ENCODE peak calls at places on chromosomes 3 and 15, in eight cellular contexts. K, G, X, D, F, A, Z and U are unnamed samples. For H3K27me3, the result is how much of the 10 kb centered on the place peaks cover.

GRCh38 chr3:43968465-43968864 is 273.2 kb upstream of the TOPAZ1 start:
- DNase-seq in X (no peak), Z (no peak), D (no peak), K (no peak), F (peak), A (no peak), G (no peak), U (no peak)

GRCh38 chr3:121228971-121229370 is 316.8 kb downstream of the POLQ start:
- DNase-seq in G (no peak), D (no peak), K (no peak), F (no peak), A (no peak), Z (no peak), X (no peak), U (no peak)

GRCh38 chr15:69703495-69704187 is 251.0 kb downstream of the RPLP1 start:
- DNase-seq in Z (no peak), K (no peak), G (no peak), F (no peak), D (no peak), A (peak), X (no peak), U (no peak)

GRCh38 chr15:101602801-101603200 is 49.4 kb downstream of the TM2D3 start:
- DNase-seq in F (no peak), Z (no peak), K (no peak), G (no peak), X (no peak), A (no peak), D (no peak), U (no peak)

GRCh38 chr3:38382506-38383080 is 36.0 kb downstream of the XYLB start:
- DNase-seq in A (no peak), F (no peak), X (no peak), D (no peak), Z (no peak), K (no peak), G (no peak), U (no peak)

GRCh38 chr15:39172380-39173281 is 408.2 kb upstream of the THBS1 start:
- DNase-seq in K (peak), D (no peak), A (peak), X (peak), Z (no peak), F (no peak), G (peak), U (peak)

GRCh38 chr3:183061431-183062172 is 37.7 kb downstream of the MCCC1 start:
- DNase-seq in G (no peak), A (no peak), X (no peak), Z (no peak), D (peak), F (no peak), K (no peak), U (no peak)

GRCh38 chr15:38652183-38652794 is 87.7 kb upstream of the RASGRP1 start:
- DNase-seq in F (no peak), A (no peak), Z (no peak), X (no peak), D (no peak), K (no peak), G (no peak), U (no peak)

GRCh38 chr15:34341922-34342736 is 807 bp downstream of the NOP10 start:
- DNase-seq in K (no peak), A (no peak), D (no peak), G (no peak), Z (no peak), F (no peak), X (no peak), U (peak)

GRCh38 chr15:51883436-51883835 is 54.0 kb downstream of the TMOD3 start:
- DNase-seq in G (no peak), A (peak), Z (no peak), K (no peak), X (no peak), D (peak), F (no peak), U (no peak)

GRCh38 chr3:38558864-38559263 is 62.7 kb downstream of the EXOG start:
- DNase-seq in K (no peak), G (no peak), A (no peak), X (no peak), F (no peak), D (no peak), Z (no peak), U (no peak)

GRCh38 chr3:71010731-71011455 is 572.6 kb downstream of the FOXP1 start:
- DNase-seq in G (no peak), D (no peak), A (no peak), F (no peak), X (no peak), K (no peak), Z (no peak), U (no peak)

GRCh38 chr3:128247841-128248240 is 94.6 kb downstream of the EEFSEC start:
- DNase-seq in D (no peak), A (no peak), G (no peak), X (no peak), K (no peak), Z (no peak), F (no peak), U (no peak)

GRCh38 chr3:142568393-142569017 is 10.0 kb downstream of the ATR start:
- DNase-seq in K (no peak), Z (no peak), D (no peak), A (no peak), F (no peak), G (no peak), X (no peak), U (no peak)

GRCh38 chr3:114428173-114428606 is 134.4 kb downstream of the TIGIT start:
- DNase-seq in F (no peak), G (no peak), D (no peak), X (no peak), K (no peak), Z (no peak), A (no peak), U (no peak)

GRCh38 chr3:184676927-184677326 is 34.9 kb downstream of the MAGEF1 start:
- DNase-seq in G (no peak), A (no peak), F (no peak), K (no peak), D (no peak), X (no peak), Z (no peak), U (no peak)

GRCh38 chr3:53763353-53763752 is 82.9 kb downstream of the CHDH start:
- DNase-seq in G (no peak), D (no peak), K (no peak), A (no peak), F (no peak), Z (no peak), X (no peak), U (no peak)

GRCh38 chr15:60651734-60652141 is 172.8 kb upstream of the ICE2 start:
- DNase-seq in A (no peak), K (no peak), Z (no peak), G (no peak), D (no peak), F (no peak), X (no peak), U (no peak)

GRCh38 chr3:116000315-116000714 is 377.0 kb downstream of the GAP43 start:
- DNase-seq in F (no peak), X (peak), D (peak), Z (no peak), G (no peak), A (peak), K (no peak), U (no peak)

GRCh38 chr15:96181873-96182301 is 148.6 kb upstream of the NR2F2 start:
- DNase-seq in A (peak), F (no peak), Z (no peak), X (no peak), K (peak), G (peak), D (peak), U (no peak)

GRCh38 chr3:13042932-13043275 is 30.3 kb downstream of the IQSEC1 start:
- DNase-seq in A (no peak), G (no peak), K (no peak), D (no peak), X (no peak), Z (peak), F (no peak), U (no peak)

GRCh38 chr3:127776347-127776746 is 46.0 kb downstream of the MGLL start:
- DNase-seq in F (no peak), Z (no peak), X (no peak), D (no peak), K (no peak), G (no peak), A (no peak), U (no peak)

GRCh38 chr3:128950223-128950938 is 43.5 kb downstream of the CFAP92 start:
- DNase-seq in K (no peak), X (peak), A (peak), D (peak), F (no peak), Z (no peak), G (no peak), U (peak)

GRCh38 chr3:48285675-48286074 is 44.8 kb downstream of the ZNF589 start:
- DNase-seq in F (no peak), Z (no peak), K (no peak), D (no peak), A (no peak), X (no peak), G (no peak), U (no peak)

GRCh38 chr15:38042707-38043445 is 108.4 kb downstream of the TMCO5A start:
- DNase-seq in G (no peak), K (peak), A (peak), D (no peak), F (no peak), X (no peak), Z (no peak), U (no peak)

GRCh38 chr3:69999191-70000027 is at the start of gene SAMMSON:
- DNase-seq in G (no peak), D (no peak), F (no peak), Z (no peak), X (no peak), K (peak), A (peak), U (no peak)

GRCh38 chr15:39851505-39852082 is 68.5 kb downstream of the GPR176 start:
- DNase-seq in A (peak), D (peak), Z (no peak), G (no peak), K (no peak), F (no peak), X (no peak), U (no peak)

GRCh38 chr3:172040976-172041963 is 1.9 kb downstream of the FNDC3B start:
- DNase-seq in G (no peak), A (peak), F (no peak), X (no peak), K (peak), D (peak), Z (no peak), U (no peak)

GRCh38 chr15:99118801-99119546 is 14.1 kb downstream of the SYNM start:
- DNase-seq in X (no peak), D (no peak), G (peak), A (no peak), K (peak), Z (peak), F (no peak), U (no peak)

GRCh38 chr3:153089620-153090019 is 72.4 kb upstream of the RAP2B start:
- DNase-seq in X (no peak), K (no peak), F (no peak), Z (no peak), G (no peak), A (no peak), D (no peak), U (no peak)

GRCh38 chr15:28975766-28976179 is 90.0 kb downstream of the APBA2 start:
- DNase-seq in G (no peak), F (peak), A (peak), Z (no peak), X (peak), K (no peak), D (peak), U (peak)

GRCh38 chr3:155746703-155747102 is 1.8 kb upstream of the PLCH1 start:
- DNase-seq in Z (no peak), K (no peak), F (no peak), X (peak), G (no peak), D (no peak), A (no peak), U (no peak)

GRCh38 chr3:155748611-155749365 is 3.9 kb upstream of the PLCH1 start:
- DNase-seq in X (peak), A (no peak), Z (no peak), F (no peak), D (no peak), K (no peak), G (no peak), U (peak)

GRCh38 chr3:155745795-155746550 is 1.1 kb upstream of the PLCH1 start:
- DNase-seq in K (no peak), G (no peak), F (no peak), A (peak), Z (peak), X (peak), D (no peak), U (no peak)

GRCh38 chr3:155747286-155747685 is 2.4 kb upstream of the PLCH1 start:
- DNase-seq in Z (no peak), D (no peak), F (no peak), G (no peak), X (peak), A (no peak), K (no peak), U (no peak)

GRCh38 chr3:155747867-155748266 is 3.0 kb upstream of the PLCH1 start:
- DNase-seq in X (no peak), F (no peak), A (no peak), K (no peak), Z (no peak), D (no peak), G (no peak), U (no peak)
- H3K4me3 ChIP-seq in X (no peak), F (no peak), A (no peak), K (no peak), Z (no peak), D (no peak), G (no peak), U (no peak)

DNA sequence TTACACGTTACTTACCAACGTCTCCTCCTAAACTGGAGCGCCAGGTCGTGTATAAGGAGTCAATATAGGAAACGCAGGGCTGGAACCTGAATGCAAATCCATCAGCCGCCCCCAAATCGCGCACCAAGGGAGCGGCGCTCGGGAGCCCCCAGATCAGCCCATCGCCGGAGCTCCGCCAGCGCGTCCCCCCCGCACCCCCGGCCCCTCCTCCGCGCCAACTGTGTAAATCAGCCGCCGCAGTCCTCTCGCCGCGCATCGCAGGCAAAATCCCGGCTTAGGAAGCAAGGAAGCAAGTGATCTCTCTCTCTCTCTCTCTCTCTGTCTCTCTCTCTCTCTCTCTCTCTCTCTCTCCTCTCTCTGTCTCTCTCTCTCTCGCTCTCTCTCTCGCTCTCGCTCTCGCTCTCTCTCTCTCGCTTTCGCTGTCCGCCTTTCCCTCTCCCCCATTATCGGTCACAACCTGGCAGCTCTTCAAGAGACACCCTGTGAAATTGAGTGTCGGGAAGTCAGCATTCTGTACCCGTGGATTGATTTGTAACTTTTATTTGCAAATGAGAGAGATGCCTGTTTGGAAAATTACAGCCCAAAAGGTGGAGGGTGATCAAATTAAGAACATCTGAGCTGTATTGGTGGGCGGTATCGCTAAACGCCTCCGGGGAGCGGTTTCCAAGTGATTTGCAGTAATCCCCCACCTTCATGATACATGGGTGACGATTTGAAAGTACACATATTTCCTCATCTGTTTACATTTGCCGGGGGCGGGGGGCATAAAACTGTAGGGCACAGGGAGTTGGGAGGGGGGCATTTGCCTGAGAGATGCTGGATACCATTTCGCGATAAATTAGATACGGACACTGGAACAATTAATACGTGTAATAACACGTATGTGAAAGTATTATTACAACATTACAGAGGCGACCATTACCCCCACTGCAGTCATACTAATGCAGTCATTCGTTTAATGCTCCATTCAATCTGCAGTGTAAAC is 685 bp upstream of the SLITRK3 start:
- DNase-seq in Z (no peak), X (no peak), F (no peak), A (no peak), K (no peak), D (no peak), G (no peak), U (no peak)
- H3K27me3 ChIP-seq in Z (half or more), X (under half), F (under half), A (half or more), K (half or more), D (half or more), G (half or more), U (under half)

GRCh38 chr15:64459382-64459781 is 996 bp upstream of the ZNF609 start:
- DNase-seq in X (no peak), F (no peak), G (no peak), D (no peak), K (no peak), A (no peak), Z (no peak), U (no peak)
- H3K4me3 ChIP-seq in X (no peak), F (no peak), G (no peak), D (no peak), K (no peak), A (no peak), Z (no peak), U (no peak)

GRCh38 chr3:138947303-138948121 is 495 bp downstream of the FOXL2NB start:
- DNase-seq in A (no peak), D (no peak), X (no peak), G (no peak), F (no peak), Z (no peak), K (no peak), U (no peak)

GRCh38 chr3:138944842-138945645 is 1.9 kb downstream of the FOXL2 start:
- DNase-seq in D (no peak), A (no peak), K (no peak), Z (no peak), F (no peak), G (no peak), X (no peak), U (peak)

GRCh38 chr3:138944136-138944658 is 2.7 kb downstream of the FOXL2 start:
- DNase-seq in G (no peak), Z (no peak), D (no peak), F (no peak), A (no peak), K (no peak), X (no peak), U (no peak)

GRCh38 chr3:138946554-138947302 is at the start of the genes FOXL2 and FOXL2NB:
- DNase-seq in D (peak), K (no peak), G (no peak), X (no peak), A (peak), F (no peak), Z (no peak), U (peak)

DNA sequence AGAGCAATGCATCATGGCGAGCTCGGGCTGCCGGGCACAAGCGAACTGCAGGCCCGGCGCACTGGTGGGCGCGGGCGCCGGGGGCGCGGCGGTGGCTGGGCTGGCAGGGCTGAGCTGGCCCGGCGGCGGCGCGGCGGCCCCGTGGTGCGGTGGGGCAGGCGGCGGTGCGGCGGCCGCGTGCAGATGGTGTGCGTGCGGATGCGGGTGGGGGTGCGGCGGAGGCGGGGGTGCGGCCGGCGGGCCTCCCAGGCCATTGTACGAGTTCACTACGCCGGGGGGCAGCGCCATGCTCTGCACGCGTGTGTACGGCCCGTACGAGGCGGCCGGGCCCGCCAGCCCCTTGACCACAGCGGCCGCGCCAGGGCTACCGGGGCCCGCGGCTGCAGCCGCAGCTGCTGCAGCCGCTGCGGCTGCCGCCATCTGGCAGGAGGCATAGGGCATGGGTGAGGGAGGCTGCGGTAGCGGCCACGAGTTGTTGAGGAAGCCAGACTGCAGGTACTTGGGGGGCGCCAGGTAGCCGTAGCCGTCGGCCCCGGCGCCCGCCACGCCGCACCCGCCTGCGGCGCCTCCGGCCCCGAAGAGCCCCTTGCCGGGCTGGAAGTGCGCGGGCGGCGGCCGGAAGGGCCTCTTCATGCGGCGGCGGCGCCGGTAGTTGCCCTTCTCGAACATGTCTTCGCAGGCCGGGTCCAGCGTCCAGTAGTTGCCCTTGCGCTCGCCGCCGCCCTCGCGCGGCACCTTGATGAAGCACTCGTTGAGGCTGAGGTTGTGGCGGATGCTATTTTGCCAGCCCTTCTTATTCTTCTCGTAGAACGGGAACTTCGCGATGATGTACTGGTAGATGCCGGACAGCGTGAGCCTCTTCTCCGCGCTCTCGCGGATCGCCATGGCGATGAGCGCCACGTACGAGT is 1.0 kb downstream of the FOXL2 start:
- DNase-seq in G (no peak), A (no peak), Z (no peak), K (no peak), X (no peak), D (peak), F (no peak), U (peak)
- H3K27me3 ChIP-seq in G (half or more), A (half or more), Z (half or more), K (half or more), X (under half), D (half or more), F (half or more), U (under half)

GRCh38 chr3:156749244-156749643 is 74.9 kb downstream of the TIPARP start:
- DNase-seq in K (no peak), D (peak), G (no peak), Z (no peak), A (no peak), F (no peak), X (peak), U (no peak)

GRCh38 chr3:156751461-156752025 is 74.6 kb upstream of the LEKR1 start:
- DNase-seq in F (peak), X (no peak), G (peak), Z (no peak), K (peak), D (peak), A (peak), U (no peak)

GRCh38 chr3:156750191-156750873 is 75.8 kb upstream of the LEKR1 start:
- DNase-seq in G (no peak), A (peak), F (no peak), X (no peak), Z (no peak), K (no peak), D (peak), U (no peak)

GRCh38 chr3:156747046-156747445 is 72.7 kb downstream of the TIPARP start:
- DNase-seq in G (no peak), K (no peak), X (no peak), F (no peak), Z (no peak), D (no peak), A (no peak), U (no peak)

GRCh38 chr3:156750874-156751245 is 75.3 kb upstream of the LEKR1 start:
- DNase-seq in G (no peak), A (peak), D (peak), K (no peak), F (no peak), X (no peak), Z (no peak), U (no peak)
- H3K4me3 ChIP-seq in G (peak), A (no peak), D (peak), K (no peak), F (no peak), X (no peak), Z (no peak), U (no peak)

GRCh38 chr3:189778340-189778950 is 147.3 kb downstream of the TP63 start:
- DNase-seq in Z (no peak), F (no peak), G (no peak), A (no peak), X (no peak), K (no peak), D (no peak), U (no peak)
- H3K27me3 ChIP-seq in Z (under half), F (under half), G (under half), A (under half), X (under half), K (under half), D (under half), U (under half)

DNA sequence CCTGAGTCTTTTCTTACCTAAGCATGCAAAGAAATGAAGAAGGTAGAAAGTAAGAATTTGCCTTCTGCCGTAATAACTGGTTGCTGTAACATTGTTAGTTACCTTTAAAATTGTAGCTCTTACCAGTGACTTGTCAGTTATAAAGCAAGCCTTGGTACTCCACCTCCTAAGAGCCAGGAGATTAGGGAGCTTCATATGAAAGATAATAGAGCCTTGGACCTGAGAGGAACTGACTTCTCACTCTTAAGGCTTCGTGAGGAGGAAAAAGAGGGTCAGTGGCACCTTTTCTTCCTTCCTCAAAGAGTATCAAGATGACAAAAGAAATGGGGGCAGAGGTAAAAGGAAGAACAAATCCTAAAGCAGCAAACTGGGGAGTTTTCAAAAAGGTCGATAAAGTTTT is 847.2 kb upstream of the ALCAM start:
- DNase-seq in F (no peak), K (no peak), A (no peak), X (no peak), Z (no peak), D (no peak), G (no peak), U (no peak)
- H3K4me3 ChIP-seq in F (no peak), K (no peak), A (no peak), X (no peak), Z (no peak), D (no peak), G (no peak), U (no peak)